ENCODE peak calls at places on chromosomes 1 and 21, in six cellular contexts. One of them, this sample, is unnamed.

GRCh38 chr1:106876384-106876783 is 180.1 kb upstream of the PRMT6 start:
- DNase-seq in activated CD4-positive, alpha-beta T cell treated with anti-CD3 and anti-CD28 coated beads, Interleukin-2, amount 50 U/mL, for 1 hour: no peak
- DNase-seq in CD8-positive, alpha-beta memory T cell: no peak
- DNase-seq in stimulated activated CD8-positive, alpha-beta memory T cell treated with anti-CD3 and anti-CD28 coated beads, Interleukin-7, amount 100 ng/mL, for 24 hours: no peak
- DNase-seq in 8988T: no peak
- DNase-seq in NAMALWA: no peak
- DNase-seq in this sample: no peak

GRCh38 chr1:71853391-71853790 is 428.9 kb downstream of the NEGR1 start:
- DNase-seq in stimulated activated CD8-positive, alpha-beta memory T cell treated with anti-CD3 and anti-CD28 coated beads, Interleukin-7, amount 100 ng/mL, for 24 hours: no peak
- DNase-seq in CD8-positive, alpha-beta memory T cell: no peak
- DNase-seq in 8988T: no peak
- DNase-seq in activated CD4-positive, alpha-beta T cell treated with anti-CD3 and anti-CD28 coated beads, Interleukin-2, amount 50 U/mL, for 1 hour: no peak
- DNase-seq in NAMALWA: no peak
- DNase-seq in this sample: no peak

GRCh38 chr1:171715813-171716251 is 26.0 kb downstream of the VAMP4 start:
- DNase-seq in activated CD4-positive, alpha-beta T cell treated with anti-CD3 and anti-CD28 coated beads, Interleukin-2, amount 50 U/mL, for 1 hour: no peak
- DNase-seq in NAMALWA: peak
- DNase-seq in CD8-positive, alpha-beta memory T cell: no peak
- DNase-seq in 8988T: no peak
- DNase-seq in stimulated activated CD8-positive, alpha-beta memory T cell treated with anti-CD3 and anti-CD28 coated beads, Interleukin-7, amount 100 ng/mL, for 24 hours: no peak
- DNase-seq in this sample: no peak

GRCh38 chr1:107138767-107139445 is 1.9 kb upstream of the NTNG1 start:
- DNase-seq in NAMALWA: no peak
- DNase-seq in stimulated activated CD8-positive, alpha-beta memory T cell treated with anti-CD3 and anti-CD28 coated beads, Interleukin-7, amount 100 ng/mL, for 24 hours: no peak
- DNase-seq in activated CD4-positive, alpha-beta T cell treated with anti-CD3 and anti-CD28 coated beads, Interleukin-2, amount 50 U/mL, for 1 hour: no peak
- DNase-seq in CD8-positive, alpha-beta memory T cell: no peak
- DNase-seq in 8988T: no peak
- DNase-seq in this sample: no peak

GRCh38 chr1:31834501-31834900 is 18.7 kb upstream of the SPOCD1 start:
- DNase-seq in activated CD4-positive, alpha-beta T cell treated with anti-CD3 and anti-CD28 coated beads, Interleukin-2, amount 50 U/mL, for 1 hour: no peak
- DNase-seq in CD8-positive, alpha-beta memory T cell: no peak
- DNase-seq in stimulated activated CD8-positive, alpha-beta memory T cell treated with anti-CD3 and anti-CD28 coated beads, Interleukin-7, amount 100 ng/mL, for 24 hours: no peak
- DNase-seq in NAMALWA: no peak
- DNase-seq in 8988T: no peak
- DNase-seq in this sample: no peak

GRCh38 chr1:93275634-93276295 is 69.9 kb upstream of the DR1 start:
- DNase-seq in NAMALWA: no peak
- DNase-seq in activated CD4-positive, alpha-beta T cell treated with anti-CD3 and anti-CD28 coated beads, Interleukin-2, amount 50 U/mL, for 1 hour: no peak
- DNase-seq in stimulated activated CD8-positive, alpha-beta memory T cell treated with anti-CD3 and anti-CD28 coated beads, Interleukin-7, amount 100 ng/mL, for 24 hours: no peak
- DNase-seq in CD8-positive, alpha-beta memory T cell: no peak
- DNase-seq in 8988T: no peak
- DNase-seq in this sample: no peak

GRCh38 chr1:5650283-5651026 is 341.8 kb downstream of the NPHP4 start:
- DNase-seq in activated CD4-positive, alpha-beta T cell treated with anti-CD3 and anti-CD28 coated beads, Interleukin-2, amount 50 U/mL, for 1 hour: no peak
- DNase-seq in CD8-positive, alpha-beta memory T cell: no peak
- DNase-seq in 8988T: no peak
- DNase-seq in NAMALWA: no peak
- DNase-seq in stimulated activated CD8-positive, alpha-beta memory T cell treated with anti-CD3 and anti-CD28 coated beads, Interleukin-7, amount 100 ng/mL, for 24 hours: no peak
- DNase-seq in this sample: no peak

GRCh38 chr1:81834921-81835698 is 34.4 kb downstream of the ADGRL2 start:
- DNase-seq in activated CD4-positive, alpha-beta T cell treated with anti-CD3 and anti-CD28 coated beads, Interleukin-2, amount 50 U/mL, for 1 hour: no peak
- DNase-seq in 8988T: no peak
- DNase-seq in CD8-positive, alpha-beta memory T cell: no peak
- DNase-seq in NAMALWA: no peak
- DNase-seq in stimulated activated CD8-positive, alpha-beta memory T cell treated with anti-CD3 and anti-CD28 coated beads, Interleukin-7, amount 100 ng/mL, for 24 hours: no peak
- DNase-seq in this sample: no peak

GRCh38 chr1:180230791-180231505 is 884 bp downstream of the LHX4 start:
- DNase-seq in stimulated activated CD8-positive, alpha-beta memory T cell treated with anti-CD3 and anti-CD28 coated beads, Interleukin-7, amount 100 ng/mL, for 24 hours: no peak
- DNase-seq in activated CD4-positive, alpha-beta T cell treated with anti-CD3 and anti-CD28 coated beads, Interleukin-2, amount 50 U/mL, for 1 hour: no peak
- DNase-seq in 8988T: peak
- DNase-seq in NAMALWA: no peak
- DNase-seq in CD8-positive, alpha-beta memory T cell: no peak
- DNase-seq in this sample: no peak

GRCh38 chr1:238108417-238108816 is 217.7 kb upstream of the ZP4 start:
- DNase-seq in NAMALWA: no peak
- DNase-seq in activated CD4-positive, alpha-beta T cell treated with anti-CD3 and anti-CD28 coated beads, Interleukin-2, amount 50 U/mL, for 1 hour: no peak
- DNase-seq in stimulated activated CD8-positive, alpha-beta memory T cell treated with anti-CD3 and anti-CD28 coated beads, Interleukin-7, amount 100 ng/mL, for 24 hours: no peak
- DNase-seq in 8988T: no peak
- DNase-seq in CD8-positive, alpha-beta memory T cell: no peak
- DNase-seq in this sample: no peak

GRCh38 chr1:246947255-246947654 is 15.5 kb upstream of the AHCTF1 start:
- DNase-seq in NAMALWA: no peak
- DNase-seq in 8988T: no peak
- DNase-seq in stimulated activated CD8-positive, alpha-beta memory T cell treated with anti-CD3 and anti-CD28 coated beads, Interleukin-7, amount 100 ng/mL, for 24 hours: no peak
- DNase-seq in activated CD4-positive, alpha-beta T cell treated with anti-CD3 and anti-CD28 coated beads, Interleukin-2, amount 50 U/mL, for 1 hour: no peak
- DNase-seq in CD8-positive, alpha-beta memory T cell: no peak
- DNase-seq in this sample: no peak

GRCh38 chr21:45977396-45977795 is 4.2 kb upstream of the COL6A1 start:
- DNase-seq in 8988T: peak
- DNase-seq in NAMALWA: no peak
- DNase-seq in CD8-positive, alpha-beta memory T cell: no peak
- DNase-seq in activated CD4-positive, alpha-beta T cell treated with anti-CD3 and anti-CD28 coated beads, Interleukin-2, amount 50 U/mL, for 1 hour: no peak
- DNase-seq in stimulated activated CD8-positive, alpha-beta memory T cell treated with anti-CD3 and anti-CD28 coated beads, Interleukin-7, amount 100 ng/mL, for 24 hours: no peak
- DNase-seq in this sample: no peak